ENCODE peak calls at places on chromosome 19, in ten cellular contexts. J is brain microvascular endothelial cell, Y is fibroblast of lung, S is lower lobe of right lung, G is suprapubic skin, X is colonic mucosa, R is H1, Q is tibial nerve, B is neural progenitor cell, U is Caco-2. T is an unnamed sample. For H3K36me3, the result is how much of the 10 kb centered on the place peaks cover.

GRCh38 chr19:48920949-48921348 is 12.6 kb upstream of the DHDH start:
- DNase-seq in J (no peak), Y (no peak), S (no peak), G (no peak), X (no peak), R (no peak), Q (no peak), B (no peak), U (no peak), T (no peak)

GRCh38 chr19:16442386-16443276 is 29.1 kb downstream of the EPS15L1 start:
- DNase-seq in J (no peak), Y (no peak), S (peak), G (no peak), X (peak), R (no peak), Q (no peak), B (peak), U (no peak), T (no peak)

GRCh38 chr19:12784871-12785430 is 6.3 kb upstream of the JUNB start:
- DNase-seq in J (no peak), Y (no peak), S (no peak), G (no peak), X (no peak), R (no peak), Q (no peak), B (no peak), U (no peak), T (no peak)

GRCh38 chr19:55383279-55383788 is 758 bp downstream of the TMEM238 start:
- DNase-seq in J (no peak), Y (no peak), S (no peak), G (no peak), X (peak), R (no peak), Q (no peak), B (no peak), U (no peak), T (no peak)

GRCh38 chr19:41746593-41747227 is 8.6 kb upstream of the CEACAM6 start:
- DNase-seq in J (peak), Y (peak), S (peak), G (no peak), X (peak), R (no peak), Q (no peak), B (peak), U (peak), T (peak)

GRCh38 chr19:42683917-42684513 is 56.3 kb downstream of the PSG3 start:
- DNase-seq in J (peak), Y (peak), S (no peak), G (no peak), X (no peak), R (no peak), Q (no peak), B (peak), U (no peak), T (peak)

GRCh38 chr19:46713781-46714522 is 3.0 kb downstream of the PRKD2 start:
- DNase-seq in J (peak), Y (peak), S (peak), G (peak), X (peak), R (no peak), Q (peak), B (peak), U (peak), T (peak)

GRCh38 chr19:46823049-46823448 is 27.6 kb downstream of the AP2S1 start:
- DNase-seq in J (no peak), Y (no peak), S (no peak), G (no peak), X (no peak), R (no peak), Q (no peak), B (peak), U (no peak), T (no peak)

GRCh38 chr19:14349426-14349825 is 31.8 kb upstream of the ADGRE5 start:
- DNase-seq in J (no peak), Y (no peak), S (no peak), G (no peak), X (no peak), R (no peak), Q (no peak), B (no peak), U (no peak), T (no peak)

GRCh38 chr19:14346279-14346678 is 35.0 kb upstream of the ADGRE5 start:
- DNase-seq in J (no peak), Y (no peak), S (no peak), G (no peak), X (no peak), R (no peak), Q (no peak), B (no peak), U (no peak), T (no peak)

GRCh38 chr19:14350866-14351265 is 30.4 kb upstream of the ADGRE5 start:
- DNase-seq in J (no peak), Y (no peak), S (no peak), G (no peak), X (no peak), R (no peak), Q (no peak), B (no peak), U (no peak), T (no peak)

GRCh38 chr19:14350302-14350701 is 30.9 kb upstream of the ADGRE5 start:
- DNase-seq in J (no peak), Y (no peak), S (no peak), G (no peak), X (no peak), R (no peak), Q (no peak), B (peak), U (no peak), T (no peak)

DNA sequence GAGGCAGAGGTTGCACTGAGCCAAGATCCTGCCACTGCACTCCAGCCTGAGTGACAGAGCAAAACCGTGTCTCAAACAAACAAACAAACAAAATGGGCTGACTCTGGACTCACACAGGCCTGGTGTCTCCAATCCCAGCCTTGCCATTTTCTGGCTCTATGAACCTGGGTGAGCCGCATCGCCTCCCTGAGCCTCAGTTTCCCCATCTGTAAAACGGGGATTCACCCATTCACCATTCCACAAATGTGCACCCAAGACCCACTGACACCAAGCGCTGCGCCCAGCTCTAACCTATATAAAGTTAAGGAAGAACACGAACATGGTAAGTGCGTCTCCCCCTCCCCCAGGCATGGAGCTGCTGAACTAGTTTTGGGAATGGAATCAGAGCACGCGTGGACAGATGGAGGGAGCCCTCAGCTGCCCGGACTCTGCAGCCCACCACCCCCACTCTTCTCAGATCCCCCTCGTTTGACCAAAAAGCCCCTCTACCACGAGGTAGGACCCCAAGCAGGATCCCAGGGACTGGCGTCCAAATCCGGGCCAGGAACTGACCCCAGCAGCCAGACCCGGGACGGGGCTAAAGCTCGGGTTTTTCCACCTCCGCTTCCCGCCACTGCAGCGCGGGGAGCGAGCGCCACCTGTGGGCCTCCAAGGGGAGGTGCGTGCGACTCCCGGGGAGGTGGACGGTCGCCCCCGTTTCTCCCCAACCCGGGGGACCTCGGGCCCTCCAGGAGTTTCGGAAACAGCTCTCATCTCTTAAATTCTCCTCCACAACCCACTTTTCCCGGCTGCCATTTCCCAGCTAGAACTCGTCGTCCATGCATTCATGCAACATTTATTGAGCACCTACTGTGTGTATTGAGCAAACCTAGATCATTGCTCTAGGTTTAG is 33.0 kb upstream of the ADGRE5 start:
- DNase-seq in J (no peak), Y (peak), S (peak), G (peak), X (peak), R (peak), Q (no peak), B (peak), U (peak), T (peak)
- H3K36me3 ChIP-seq in J (under half), Y (under half), S (under half), G (under half), X (under half), R (under half), Q (under half), B (under half), U (under half), T (under half)

GRCh38 chr19:15397782-15398181 is 18.2 kb upstream of the AKAP8 start:
- DNase-seq in J (no peak), Y (no peak), S (no peak), G (no peak), X (no peak), R (no peak), Q (no peak), B (no peak), U (no peak), T (no peak)

GRCh38 chr19:15399635-15400034 is 19.2 kb downstream of the AKAP8L start:
- DNase-seq in J (no peak), Y (no peak), S (no peak), G (no peak), X (no peak), R (no peak), Q (no peak), B (no peak), U (no peak), T (no peak)

GRCh38 chr19:15400521-15401396 is 18.0 kb downstream of the AKAP8L start:
- DNase-seq in J (no peak), Y (no peak), S (no peak), G (no peak), X (no peak), R (no peak), Q (no peak), B (no peak), U (no peak), T (no peak)

GRCh38 chr19:15398501-15399233 is 19.1 kb upstream of the AKAP8 start:
- DNase-seq in J (no peak), Y (no peak), S (no peak), G (no peak), X (no peak), R (no peak), Q (no peak), B (no peak), U (no peak), T (no peak)

GRCh38 chr19:15399234-15399515 is 19.6 kb upstream of the AKAP8 start:
- DNase-seq in J (no peak), Y (no peak), S (no peak), G (no peak), X (no peak), R (no peak), Q (no peak), B (no peak), U (no peak), T (no peak)
- H3K36me3 ChIP-seq in J (half or more), Y (under half), S (half or more), G (half or more), X (under half), R (half or more), Q (under half), B (under half), U (under half), T (under half)

DNA sequence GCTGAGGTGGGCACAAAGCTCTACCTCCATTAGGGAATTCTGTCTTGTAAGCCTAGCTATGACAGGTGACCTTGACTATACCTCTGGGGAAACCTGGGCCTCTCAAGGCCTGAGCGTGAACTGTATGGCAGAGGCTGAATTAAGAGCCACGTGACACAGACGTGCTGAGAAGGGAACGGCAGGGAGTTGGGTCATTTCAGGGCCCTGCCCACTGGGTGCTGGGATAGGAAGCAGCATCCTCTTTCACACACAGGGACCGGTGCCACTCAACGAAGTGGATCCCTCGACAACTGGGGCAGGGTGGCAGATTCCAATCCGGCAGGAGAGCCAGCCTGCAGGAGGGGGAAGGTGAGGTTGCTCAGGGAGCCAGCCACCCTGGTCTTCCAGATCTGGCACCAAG is 9.2 kb downstream of the ASF1B start:
- DNase-seq in J (no peak), Y (no peak), S (peak), G (no peak), X (no peak), R (no peak), Q (no peak), B (no peak), U (no peak), T (no peak)
- H3K36me3 ChIP-seq in J (under half), Y (under half), S (under half), G (under half), X (under half), R (under half), Q (under half), B (under half), U (under half), T (under half)

GRCh38 chr19:6852001-6852400 is 35.4 kb upstream of the ADGRE1 start:
- DNase-seq in J (no peak), Y (no peak), S (no peak), G (no peak), X (no peak), R (no peak), Q (no peak), B (no peak), U (no peak), T (no peak)
- H3K36me3 ChIP-seq in J (under half), Y (under half), S (under half), G (under half), X (under half), R (under half), Q (under half), B (under half), U (under half), T (under half)

GRCh38 chr19:45035755-45036154 is 3.1 kb upstream of the CLASRP start:
- DNase-seq in J (no peak), Y (no peak), S (no peak), G (no peak), X (no peak), R (no peak), Q (no peak), B (no peak), U (no peak), T (no peak)
- H3K36me3 ChIP-seq in J (under half), Y (under half), S (half or more), G (under half), X (under half), R (under half), Q (under half), B (under half), U (under half), T (under half)

GRCh38 chr19:50402544-50403301 is 16.0 kb upstream of the SPIB start:
- DNase-seq in J (no peak), Y (no peak), S (no peak), G (no peak), X (no peak), R (no peak), Q (no peak), B (no peak), U (no peak), T (no peak)
- H3K36me3 ChIP-seq in J (under half), Y (under half), S (under half), G (under half), X (under half), R (under half), Q (under half), B (under half), U (under half), T (under half)

T was measured in PC-3.